ENCODE peak calls at places on chromosomes 4 and X, in four cellular contexts. One of them, this sample, is unnamed.

GRCh38 chr4:26223160-26223559 is 97.7 kb upstream of the RBPJ start:
- DNase-seq in NCI-H446: no peak
- DNase-seq in dorsolateral prefrontal cortex: no peak
- DNase-seq in Ammon's horn: no peak
- DNase-seq in this sample: no peak

GRCh38 chrX:122579521-122579920 is 604.6 kb upstream of the GRIA3 start:
- DNase-seq in NCI-H446: no peak
- DNase-seq in dorsolateral prefrontal cortex: no peak
- DNase-seq in Ammon's horn: no peak
- DNase-seq in this sample: no peak

GRCh38 chr4:127048371-127049085 is 584.2 kb upstream of the INTU start:
- DNase-seq in NCI-H446: no peak
- DNase-seq in dorsolateral prefrontal cortex: no peak
- DNase-seq in Ammon's horn: no peak
- DNase-seq in this sample: no peak

GRCh38 chr4:85672116-85672515 is 197.2 kb downstream of the ARHGAP24 start:
- DNase-seq in Ammon's horn: no peak
- DNase-seq in dorsolateral prefrontal cortex: no peak
- DNase-seq in NCI-H446: no peak
- DNase-seq in this sample: no peak

GRCh38 chr4:176611954-176612353 is 180.8 kb downstream of the VEGFC start:
- DNase-seq in NCI-H446: no peak
- DNase-seq in dorsolateral prefrontal cortex: no peak
- DNase-seq in Ammon's horn: no peak
- DNase-seq in this sample: no peak

GRCh38 chr4:93897559-93897958 is 69.0 kb downstream of the ATOH1 start:
- DNase-seq in Ammon's horn: peak
- DNase-seq in dorsolateral prefrontal cortex: no peak
- DNase-seq in NCI-H446: no peak
- DNase-seq in this sample: no peak

GRCh38 chrX:149079805-149080406 is 425.2 kb downstream of the IDS start:
- DNase-seq in NCI-H446: no peak
- DNase-seq in Ammon's horn: no peak
- DNase-seq in dorsolateral prefrontal cortex: no peak
- DNase-seq in this sample: no peak

GRCh38 chr4:174828845-174829701 is at the start of gene GLRA3:
- DNase-seq in Ammon's horn: peak
- DNase-seq in NCI-H446: peak
- DNase-seq in dorsolateral prefrontal cortex: peak
- DNase-seq in this sample: peak

GRCh38 chr4:186023975-186024374 is 45.0 kb upstream of the TLR3 start:
- DNase-seq in NCI-H446: no peak
- DNase-seq in Ammon's horn: no peak
- DNase-seq in dorsolateral prefrontal cortex: no peak
- DNase-seq in this sample: no peak

GRCh38 chrX:11151799-11152591 is 40.9 kb downstream of the HCCS start:
- DNase-seq in NCI-H446: no peak
- DNase-seq in dorsolateral prefrontal cortex: no peak
- DNase-seq in Ammon's horn: no peak
- DNase-seq in this sample: no peak

GRCh38 chrX:72037601-72038000 is 94.1 kb downstream of the RTL5 start:
- DNase-seq in NCI-H446: no peak
- DNase-seq in Ammon's horn: no peak
- DNase-seq in dorsolateral prefrontal cortex: no peak
- DNase-seq in this sample: no peak

GRCh38 chr4:131499139-131499873 is 1649.8 kb upstream of the PCDH10 start:
- DNase-seq in dorsolateral prefrontal cortex: no peak
- DNase-seq in NCI-H446: peak
- DNase-seq in Ammon's horn: peak
- DNase-seq in this sample: no peak

GRCh38 chr4:142893012-142893411 is 46.9 kb upstream of the INPP4B start:
- DNase-seq in NCI-H446: no peak
- DNase-seq in Ammon's horn: no peak
- DNase-seq in dorsolateral prefrontal cortex: no peak
- DNase-seq in this sample: no peak

GRCh38 chrX:12139934-12140611 is 1.8 kb downstream of the FRMPD4 start:
- DNase-seq in NCI-H446: no peak
- DNase-seq in Ammon's horn: no peak
- DNase-seq in dorsolateral prefrontal cortex: no peak
- DNase-seq in this sample: no peak

GRCh38 chrX:19629541-19629940 is 114.2 kb upstream of the MAP3K15 start:
- DNase-seq in Ammon's horn: no peak
- DNase-seq in dorsolateral prefrontal cortex: no peak
- DNase-seq in NCI-H446: no peak
- DNase-seq in this sample: no peak